ENCODE peak calls at places on chromosomes 16 and 17, in six cellular contexts. M is GM12865, N is lower leg skin, H is AG04450, X is IMR-90, B is ovary. Q is an unnamed sample.

GRCh38 chr16:81703177-81704155 is 75.6 kb upstream of the PLCG2 start:
- DNase-seq in H (no peak), X (peak; percentile 91), N (no peak), B (peak; percentile 72), M (no peak), Q (peak; percentile 91)

GRCh38 chr16:77289331-77289809 is 90.2 kb downstream of the SYCE1L start:
- DNase-seq in H (no peak), X (peak; percentile 73), B (no peak), N (no peak), M (no peak), Q (peak; percentile 88)

GRCh38 chr16:54938351-54939346 is 8.0 kb downstream of the IRX5 start:
- DNase-seq in X (no peak), B (no peak), N (no peak), H (no peak), M (no peak), Q (no peak)

GRCh38 chr17:80262775-80263244 is 2.2 kb downstream of the RNF213 start:
- DNase-seq in M (no peak), H (no peak), B (no peak), N (no peak), X (no peak), Q (no peak)

GRCh38 chr17:74453665-74454196 is 12.7 kb upstream of the CD300A start:
- DNase-seq in N (no peak), X (no peak), B (no peak), H (no peak), M (peak; percentile 86), Q (no peak)

GRCh38 chr17:11140501-11140900 is 100.5 kb upstream of the SHISA6 start:
- DNase-seq in H (no peak), N (no peak), M (no peak), B (no peak), X (no peak), Q (no peak)

GRCh38 chr16:81424761-81425160 is 19.8 kb upstream of the CMIP start:
- DNase-seq in M (peak; percentile 65), N (no peak), B (no peak), H (no peak), X (peak; percentile 34), Q (no peak)

GRCh38 chr16:69593756-69594155 is 28.0 kb downstream of the NFAT5 start:
- DNase-seq in M (no peak), H (no peak), B (no peak), X (no peak), N (no peak), Q (no peak)

GRCh38 chr16:8396463-8396862 is 193.8 kb downstream of the TMEM114 start:
- DNase-seq in N (no peak), B (no peak), M (no peak), H (no peak), X (no peak), Q (no peak)

GRCh38 chr17:34892864-34893263 is 68.4 kb downstream of the CCT6B start:
- DNase-seq in H (no peak), B (no peak), N (no peak), X (no peak), M (peak; percentile 5), Q (no peak)

GRCh38 chr17:67238976-67239375 is 6.0 kb downstream of the HELZ start:
- DNase-seq in B (no peak), H (no peak), M (no peak), N (no peak), X (peak; percentile 48), Q (no peak)

GRCh38 chr17:1958134-1958881 is 66.8 kb downstream of the RTN4RL1 start:
- DNase-seq in X (no peak), N (no peak), B (no peak), M (no peak), H (no peak), Q (no peak)

GRCh38 chr17:49707608-49708514 is at the start of gene SLC35B1:
- DNase-seq in N (peak; percentile 100), B (peak; percentile 98), M (peak; percentile 99), H (peak; percentile 97), X (peak; percentile 99), Q (peak; percentile 99)

GRCh38 chr16:53085539-53086450 is 31.0 kb downstream of the CHD9 start:
- DNase-seq in H (no peak), B (no peak), X (no peak), M (no peak), N (no peak), Q (peak; percentile 80)

GRCh38 chr17:12406623-12407228 is 259.0 kb upstream of the MYOCD start:
- DNase-seq in H (no peak), M (no peak), B (no peak), N (no peak), X (peak; percentile 18), Q (peak; percentile 54)

GRCh38 chr17:76452102-76452645 is 778 bp downstream of the UBE2O start:
- DNase-seq in N (no peak), M (no peak), X (no peak), H (no peak), B (no peak), Q (no peak)

GRCh38 chr17:45222273-45222993 is 748 bp downstream of the FMNL1 start:
- DNase-seq in N (peak; percentile 89), X (no peak), M (peak; percentile 58), B (no peak), H (no peak), Q (no peak)

GRCh38 chr16:152141-153128 is at the start of gene HBZ:
- DNase-seq in B (no peak), M (peak; percentile 28), N (no peak), H (no peak), X (no peak), Q (no peak)

GRCh38 chr17:77410470-77410869 is 269.7 kb downstream of the SEC14L1 start:
- DNase-seq in B (no peak), H (no peak), N (no peak), X (no peak), M (no peak), Q (no peak)

GRCh38 chr16:31475949-31476304 is 4.0 kb downstream of the TGFB1I1 start:
- DNase-seq in B (no peak), X (no peak), H (no peak), M (no peak), N (no peak), Q (no peak)

GRCh38 chr17:71409137-71409536 is 711.7 kb upstream of the SOX9 start:
- DNase-seq in M (no peak), N (no peak), H (no peak), B (no peak), X (no peak), Q (no peak)

GRCh38 chr16:68286153-68287074 is 22.1 kb downstream of the SLC7A6 start:
- DNase-seq in H (no peak), X (no peak), B (no peak), N (no peak), M (peak; percentile 67), Q (no peak)

GRCh38 chr17:59331129-59331928 is at the start of gene YPEL2:
- DNase-seq in B (peak; percentile 97), X (peak; percentile 91), M (peak; percentile 94), H (peak; percentile 84), N (peak; percentile 99), Q (peak; percentile 86)

GRCh38 chr17:78407387-78407990 is 29.0 kb downstream of the PGS1 start:
- DNase-seq in N (no peak), X (peak; percentile 51), B (no peak), H (no peak), M (no peak), Q (no peak)

GRCh38 chr16:88977028-88977844 is at the start of gene CBFA2T3:
- DNase-seq in B (peak; percentile 44), X (no peak), H (no peak), N (peak; percentile 94), M (peak; percentile 81), Q (no peak)

GRCh38 chr16:17414421-17414820 is 56.3 kb downstream of the XYLT1 start:
- DNase-seq in B (no peak), M (peak; percentile 71), H (no peak), N (no peak), X (no peak), Q (no peak)

GRCh38 chr16:4800290-4801041 is 2.0 kb downstream of the ROGDI start:
- DNase-seq in B (no peak), M (peak; percentile 85), N (no peak), X (no peak), H (no peak), Q (no peak)

GRCh38 chr16:86231321-86231995 is 278.9 kb upstream of the FOXF1 start:
- DNase-seq in B (no peak), H (no peak), X (no peak), N (peak; percentile 60), M (no peak), Q (no peak)

GRCh38 chr17:61398721-61399130 is 917 bp upstream of the TBX2 start:
- DNase-seq in B (no peak), H (no peak), N (no peak), M (no peak), X (peak; percentile 28), Q (no peak)

DNA sequence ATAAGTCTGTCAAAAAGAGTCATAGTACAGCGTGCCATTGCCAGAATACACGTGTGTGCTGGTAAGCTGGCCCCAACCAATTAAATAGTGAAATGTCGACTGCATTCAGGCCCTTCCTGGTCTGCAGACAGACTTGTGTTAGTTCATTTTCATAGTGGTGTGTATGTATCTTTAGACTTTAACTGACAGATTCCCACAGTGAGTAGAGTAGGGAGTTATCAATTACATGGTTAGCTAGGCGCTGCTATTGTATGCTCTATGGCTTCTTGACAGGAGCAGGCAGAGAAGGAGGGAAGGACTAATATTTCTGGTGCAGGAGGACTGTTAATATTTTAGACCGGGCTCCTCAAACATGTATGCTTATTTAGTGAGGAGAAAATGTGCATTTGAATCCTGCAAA is 618.2 kb downstream of the MAF start:
- DNase-seq in N (no peak), X (no peak), H (no peak), M (no peak), B (no peak), Q (no peak)
- TF ChIP-seq CTCF in N (no peak), X (no peak), H (no peak), M (no peak), B (no peak), Q (no peak)

GRCh38 chr17:20094777-20095176 is 85.6 kb downstream of the SPECC1 start:
- DNase-seq in B (no peak), H (no peak), X (no peak), N (no peak), M (no peak), Q (peak; percentile 22)
- H3K4me3 ChIP-seq in B (no peak overlapping the region), H (no peak overlapping the region), X (no peak overlapping the region), N (no peak overlapping the region), M (no peak overlapping the region), Q (no peak overlapping the region)

GRCh38 chr17:69609495-69610315 is 195.2 kb downstream of the MAP2K6 start:
- DNase-seq in M (peak; percentile 11), B (no peak), H (no peak), N (no peak), X (peak; percentile 55), Q (peak; percentile 45)
- TF ChIP-seq CTCF in M (peak; percentile 45), B (no peak), H (peak; percentile 79), N (no peak), X (peak; percentile 77), Q (peak; percentile 72)

DNA sequence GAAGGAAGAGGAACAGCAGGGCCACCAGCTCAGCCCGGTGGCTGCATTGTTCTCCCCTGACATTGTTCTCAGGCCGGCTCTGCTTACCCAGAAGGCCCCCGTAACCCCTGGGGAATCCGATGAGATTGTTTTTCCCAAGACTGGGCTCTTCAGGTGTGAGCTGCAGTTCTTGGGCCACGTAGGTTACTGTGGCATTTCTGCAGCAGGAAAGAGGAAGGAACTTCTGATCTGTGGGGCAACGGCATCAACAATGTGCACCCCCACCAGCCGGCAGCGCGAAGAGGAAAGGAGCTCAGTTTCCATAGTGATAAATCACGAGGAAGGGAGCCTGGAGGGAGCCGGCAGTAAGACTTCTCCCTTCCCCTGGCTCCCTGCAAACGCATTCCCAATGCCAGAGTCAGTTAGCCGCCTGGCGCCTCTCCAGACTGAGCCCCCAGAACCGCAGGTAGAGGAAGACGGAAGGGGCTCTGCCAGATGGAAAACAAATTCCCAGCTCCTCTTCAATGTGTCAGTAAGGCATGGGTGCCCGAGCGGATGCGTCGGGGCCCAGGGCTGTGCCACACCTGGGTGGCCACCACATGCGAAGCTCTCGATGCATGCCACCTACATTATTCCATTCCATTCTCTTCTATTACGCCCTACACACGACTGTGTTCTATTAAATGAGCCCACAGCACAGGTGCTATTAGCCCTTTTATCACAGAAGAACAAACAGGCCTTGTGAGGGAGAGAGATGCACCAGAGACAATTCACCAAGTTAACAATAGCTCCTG is 21.5 kb upstream of the PECAM1 start:
- DNase-seq in X (no peak), B (peak; percentile 65), N (peak; percentile 89), M (no peak), H (no peak), Q (peak; percentile 14)
- H3K4me3 ChIP-seq in X (no peak overlapping the region), B (no peak overlapping the region), N (no peak overlapping the region), M (no peak overlapping the region), H (no peak overlapping the region), Q (no peak overlapping the region)